ENCODE peak calls at places on chromosome 22, in eight cellular contexts. P is GM12865; B is left ventricle myocardium inferior; N is tibial artery; C is CD8-positive, alpha-beta T cell; X is fibroblast of lung; M is WERI-Rb-1; L is upper lobe of right lung. R is an unnamed sample.

GRCh38 chr22:27800250-27801131 is 1.1 kb downstream of the MN1 start:
- DNase-seq in N (no peak), P (no peak), L (no peak), X (no peak), B (peak), M (no peak), C (no peak), R (no peak)

GRCh38 chr22:35597692-35598395 is 19.3 kb downstream of the MB start:
- DNase-seq in X (no peak), N (no peak), B (peak), M (no peak), L (peak), P (no peak), C (no peak), R (no peak)

GRCh38 chr22:38824587-38824986 is 19.2 kb downstream of the NPTXR start:
- DNase-seq in B (peak), L (no peak), P (peak), X (peak), M (no peak), N (no peak), C (no peak), R (peak)

GRCh38 chr22:45770506-45770905 is 98.9 kb downstream of the ATXN10 start:
- DNase-seq in M (no peak), P (no peak), X (no peak), B (no peak), N (no peak), L (no peak), C (no peak), R (no peak)

GRCh38 chr22:28743852-28744251 is 2.0 kb downstream of the HSCB start:
- DNase-seq in B (no peak), M (no peak), X (no peak), N (no peak), P (no peak), C (no peak), L (no peak), R (no peak)

GRCh38 chr22:34067031-34067430 is 146.8 kb upstream of the LARGE1 start:
- DNase-seq in C (no peak), L (no peak), X (no peak), P (no peak), M (no peak), B (no peak), N (no peak), R (no peak)

GRCh38 chr22:39375646-39376045 is 23.9 kb upstream of the TAB1 start:
- DNase-seq in B (no peak), C (no peak), M (no peak), N (no peak), X (no peak), P (no peak), L (no peak), R (no peak)

GRCh38 chr22:45916515-45916914 is 60.4 kb downstream of the WNT7B start:
- DNase-seq in L (no peak), N (no peak), M (no peak), C (no peak), B (no peak), P (no peak), X (no peak), R (no peak)

GRCh38 chr22:19766506-19767426 is 6.2 kb downstream of the TBX1 start:
- DNase-seq in C (peak), P (peak), L (peak), M (no peak), N (peak), X (no peak), B (peak), R (no peak)

GRCh38 chr22:27554106-27554814 is 247.3 kb downstream of the MN1 start:
- DNase-seq in P (no peak), B (no peak), N (no peak), L (no peak), C (no peak), X (peak), M (no peak), R (no peak)

GRCh38 chr22:45124176-45124857 is 39.4 kb upstream of the NUP50 start:
- DNase-seq in X (peak), C (no peak), B (no peak), M (peak), P (no peak), N (no peak), L (no peak), R (no peak)

GRCh38 chr22:19358195-19358594 is 66.7 kb upstream of the CLTCL1 start:
- DNase-seq in C (no peak), M (no peak), L (no peak), X (no peak), P (no peak), N (no peak), B (no peak), R (no peak)

GRCh38 chr22:19429950-19430889 is 1.3 kb downstream of the HIRA start:
- DNase-seq in N (no peak), M (no peak), X (peak), P (peak), B (peak), C (no peak), L (peak), R (peak)

GRCh38 chr22:40423246-40423753 is 52.9 kb downstream of the SGSM3 start:
- DNase-seq in C (no peak), N (no peak), X (no peak), P (no peak), B (peak), L (no peak), M (no peak), R (no peak)

GRCh38 chr22:19086944-19087343 is 35.3 kb downstream of the DGCR2 start:
- DNase-seq in M (no peak), N (no peak), X (peak), P (no peak), C (no peak), L (no peak), B (no peak), R (no peak)

GRCh38 chr22:32949719-32950118 is 108.5 kb downstream of the SYN3 start:
- DNase-seq in X (no peak), L (no peak), M (no peak), B (no peak), P (no peak), C (no peak), N (no peak), R (no peak)

GRCh38 chr22:48898524-48899377 is 928.9 kb downstream of the BRD1 start:
- DNase-seq in P (no peak), C (no peak), M (no peak), L (peak), B (no peak), X (no peak), N (no peak), R (no peak)

GRCh38 chr22:29635734-29636357 is 32.4 kb downstream of the NF2 start:
- DNase-seq in B (no peak), M (peak), L (no peak), P (peak), N (no peak), X (peak), C (no peak), R (peak)

GRCh38 chr22:22673628-22674027 is 29.2 kb downstream of the GGTLC2 start:
- DNase-seq in C (no peak), N (no peak), M (no peak), X (no peak), B (no peak), P (no peak), L (no peak), R (no peak)

GRCh38 chr22:48954781-48955311 is 872.8 kb downstream of the BRD1 start:
- DNase-seq in C (no peak), X (no peak), M (no peak), B (no peak), L (peak), P (no peak), N (no peak), R (no peak)

GRCh38 chr22:20177217-20177911 is 26.5 kb upstream of the CCDC188 start:
- DNase-seq in L (no peak), P (no peak), B (no peak), X (no peak), C (no peak), M (no peak), N (no peak), R (no peak)

GRCh38 chr22:33519140-33519973 is 400.9 kb downstream of the LARGE1 start:
- DNase-seq in L (no peak), X (peak), N (no peak), B (no peak), P (peak), C (no peak), M (peak), R (peak)

GRCh38 chr22:32996702-32997101 is 61.5 kb downstream of the SYN3 start:
- DNase-seq in B (peak), C (no peak), N (peak), M (no peak), L (peak), P (no peak), X (no peak), R (no peak)

GRCh38 chr22:29606320-29606719 is 2.9 kb downstream of the NF2 start:
- DNase-seq in B (no peak), M (no peak), C (no peak), L (no peak), N (no peak), P (no peak), X (no peak), R (no peak)

GRCh38 chr22:22883090-22883727 is 4.4 kb upstream of the IGLL5 start:
- DNase-seq in L (no peak), C (no peak), X (no peak), N (no peak), P (no peak), B (no peak), M (no peak), R (no peak)

GRCh38 chr22:25564320-25564978 is at the start of gene GRK3:
- DNase-seq in P (peak), X (peak), N (peak), M (peak), B (peak), L (peak), C (peak), R (peak)

GRCh38 chr22:47369431-47370015 is 607.1 kb downstream of the TBC1D22A start:
- DNase-seq in C (no peak), M (peak), P (no peak), X (no peak), N (no peak), B (no peak), L (no peak), R (no peak)

GRCh38 chr22:39546889-39547586 is 14.5 kb upstream of the RPS19BP1 start:
- DNase-seq in P (no peak), N (no peak), B (no peak), L (no peak), M (no peak), X (peak), C (no peak), R (no peak)

GRCh38 chr22:40204331-40205116 is 26.8 kb downstream of the TNRC6B start:
- DNase-seq in B (peak), M (peak), X (peak), P (no peak), C (no peak), L (no peak), N (no peak), R (no peak)

GRCh38 chr22:38924197-38924952 is 33.0 kb upstream of the APOBEC3A start:
- DNase-seq in B (peak), X (peak), M (peak), N (peak), L (peak), C (no peak), P (no peak), R (no peak)

GRCh38 chr22:35622132-35622913 is 5.2 kb upstream of the MB start:
- DNase-seq in M (peak), P (no peak), X (no peak), C (no peak), B (peak), N (no peak), L (no peak), R (no peak)

GRCh38 chr22:35589071-35589735 is 27.9 kb downstream of the MB start:
- DNase-seq in C (no peak), X (peak), N (peak), L (no peak), B (no peak), M (no peak), P (no peak), R (no peak)

GRCh38 chr22:28915969-28916368 is 32.6 kb downstream of the ZNRF3 start:
- DNase-seq in C (no peak), X (no peak), L (no peak), P (no peak), N (no peak), B (no peak), M (no peak), R (no peak)

GRCh38 chr22:26725012-26725676 is 67.8 kb downstream of the MIAT start:
- DNase-seq in L (no peak), N (no peak), X (no peak), B (no peak), M (no peak), P (no peak), C (no peak), R (no peak)

GRCh38 chr22:28799834-28800307 is 498 bp downstream of the XBP1 start:
- DNase-seq in C (no peak), M (peak), N (peak), P (peak), B (peak), X (peak), L (peak), R (no peak)

GRCh38 chr22:32378703-32379272 is 21.1 kb downstream of the RFPL3 start:
- DNase-seq in N (no peak), M (peak), B (no peak), X (peak), P (peak), C (no peak), L (no peak), R (no peak)

GRCh38 chr22:29820941-29821789 is 16.9 kb downstream of the ASCC2 start:
- DNase-seq in N (peak), X (peak), L (peak), C (no peak), P (peak), M (no peak), B (peak), R (no peak)

GRCh38 chr22:27238935-27239510 is 562.5 kb downstream of the MN1 start:
- DNase-seq in M (no peak), P (no peak), C (no peak), N (peak), X (peak), L (peak), B (peak), R (no peak)

GRCh38 chr22:28299329-28299728 is 380.3 kb upstream of the PITPNB start:
- DNase-seq in X (no peak), M (no peak), N (no peak), B (no peak), C (no peak), P (no peak), L (no peak), R (no peak)

GRCh38 chr22:32695451-32695891 is 106.0 kb upstream of the TIMP3 start:
- DNase-seq in C (no peak), B (no peak), L (no peak), X (peak), N (no peak), P (no peak), M (no peak), R (no peak)

GRCh38 chr22:36775966-36776669 is at the start of gene IFT27:
- DNase-seq in C (peak), P (peak), L (peak), N (peak), M (peak), X (peak), B (peak), R (peak)

GRCh38 chr22:36778020-36778419 is 2.1 kb upstream of the IFT27 start:
- DNase-seq in P (no peak), B (no peak), M (no peak), L (no peak), N (no peak), X (no peak), C (no peak), R (no peak)

GRCh38 chr22:36775589-36775965 is 342 bp downstream of the IFT27 start:
- DNase-seq in X (peak), N (peak), L (no peak), C (peak), M (no peak), P (peak), B (peak), R (no peak)

GRCh38 chr22:36773935-36774334 is 2.0 kb downstream of the IFT27 start:
- DNase-seq in M (no peak), X (peak), B (no peak), N (no peak), L (no peak), P (no peak), C (no peak), R (peak)

GRCh38 chr22:36776722-36777121 is 803 bp upstream of the IFT27 start:
- DNase-seq in X (no peak), M (no peak), C (no peak), B (no peak), P (peak), L (no peak), N (no peak), R (no peak)
- H3K4me3 ChIP-seq in X (peak), M (peak), C (peak), B (peak), P (peak), L (peak), N (peak), R (peak)

GRCh38 chr22:31248138-31248745 is 36.1 kb downstream of the LIMK2 start:
- DNase-seq in P (no peak), C (peak), L (peak), B (peak), X (peak), M (peak), N (peak), R (peak)

GRCh38 chr22:31247726-31248125 is 35.6 kb downstream of the LIMK2 start:
- DNase-seq in B (no peak), X (no peak), L (no peak), M (peak), N (no peak), C (no peak), P (no peak), R (no peak)

GRCh38 chr22:31246687-31247086 is 34.6 kb downstream of the LIMK2 start:
- DNase-seq in P (no peak), N (no peak), M (no peak), L (no peak), X (no peak), C (no peak), B (no peak), R (no peak)

GRCh38 chr22:31250740-31251330 is 38.7 kb downstream of the LIMK2 start:
- DNase-seq in B (no peak), L (no peak), P (no peak), M (no peak), X (no peak), N (no peak), C (no peak), R (no peak)

DNA sequence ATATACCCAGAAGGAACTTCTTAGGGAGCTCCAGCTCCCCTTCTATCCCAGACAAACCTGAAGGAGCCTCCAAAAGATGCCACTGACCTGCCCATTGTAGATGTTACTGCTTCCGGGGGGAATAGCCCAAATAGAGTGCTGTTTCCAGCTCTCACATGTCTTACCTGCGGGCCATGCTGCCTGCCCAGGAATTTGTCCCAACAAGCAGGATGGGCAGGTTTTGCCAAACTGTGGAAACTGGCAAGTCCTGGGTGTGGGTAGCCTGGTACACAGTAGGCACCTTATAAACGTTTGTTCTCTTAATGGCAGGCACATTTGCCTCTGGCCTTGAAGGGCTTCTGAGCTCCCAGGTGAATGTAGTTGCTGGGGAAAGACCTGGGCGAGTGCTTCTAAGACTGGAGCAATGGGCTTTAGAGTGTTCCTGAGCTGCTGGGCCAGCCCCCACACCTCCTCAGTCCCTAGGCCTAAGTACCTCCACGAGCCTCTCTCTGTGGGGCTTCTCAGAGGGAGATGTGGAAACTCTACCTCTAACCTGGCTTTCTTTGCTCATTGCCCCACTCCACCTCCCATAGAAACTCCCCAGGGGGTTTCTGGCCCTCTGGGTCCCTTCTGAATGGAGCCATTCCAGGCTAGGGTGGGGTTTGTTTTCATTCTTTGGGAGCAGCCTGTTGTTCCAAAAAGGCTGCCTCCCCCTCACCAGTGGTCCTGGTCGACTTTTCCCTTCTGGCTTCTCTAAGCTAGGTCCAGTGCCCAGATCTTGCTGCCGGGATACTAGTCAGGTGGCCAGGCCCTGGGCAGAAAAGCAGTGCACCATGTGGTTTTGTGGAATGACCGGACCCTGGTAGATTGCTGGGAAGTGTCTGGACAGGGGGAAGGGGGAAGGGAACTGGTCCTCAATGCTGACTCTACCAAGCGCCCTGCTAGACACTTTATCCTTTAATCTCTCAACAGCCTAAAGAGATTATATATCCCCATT is 37.2 kb downstream of the LIMK2 start:
- DNase-seq in L (no peak), C (no peak), B (no peak), P (no peak), N (no peak), X (no peak), M (peak), R (no peak)
- H3K4me3 ChIP-seq in L (peak), C (no peak), B (peak), P (no peak), N (peak), X (peak), M (peak), R (no peak)

GRCh38 chr22:41681616-41682015 is 7.1 kb downstream of the SNU13 start:
- DNase-seq in X (no peak), M (no peak), N (no peak), B (no peak), L (peak), C (no peak), P (no peak), R (no peak)
- H3K4me3 ChIP-seq in X (peak), M (peak), N (peak), B (peak), L (peak), C (peak), P (peak), R (peak)

GRCh38 chr22:41911292-41911611 is 3.6 kb downstream of the SHISA8 start:
- DNase-seq in M (no peak), C (no peak), L (no peak), N (no peak), X (no peak), P (no peak), B (no peak), R (no peak)
- H3K4me3 ChIP-seq in M (no peak), C (peak), L (no peak), N (no peak), X (no peak), P (no peak), B (peak), R (no peak)

GRCh38 chr22:42653992-42654391 is 4.8 kb upstream of the CYB5R3 start:
- DNase-seq in C (no peak), L (no peak), B (no peak), X (no peak), N (no peak), M (no peak), P (no peak), R (no peak)
- H3K4me3 ChIP-seq in C (no peak), L (no peak), B (no peak), X (no peak), N (no peak), M (no peak), P (no peak), R (no peak)

GRCh38 chr22:21592422-21592821 is 24.9 kb downstream of the UBE2L3 start:
- DNase-seq in L (no peak), N (no peak), X (no peak), B (no peak), P (no peak), C (no peak), M (no peak), R (no peak)
- H3K4me3 ChIP-seq in L (no peak), N (no peak), X (no peak), B (no peak), P (no peak), C (no peak), M (no peak), R (no peak)

DNA sequence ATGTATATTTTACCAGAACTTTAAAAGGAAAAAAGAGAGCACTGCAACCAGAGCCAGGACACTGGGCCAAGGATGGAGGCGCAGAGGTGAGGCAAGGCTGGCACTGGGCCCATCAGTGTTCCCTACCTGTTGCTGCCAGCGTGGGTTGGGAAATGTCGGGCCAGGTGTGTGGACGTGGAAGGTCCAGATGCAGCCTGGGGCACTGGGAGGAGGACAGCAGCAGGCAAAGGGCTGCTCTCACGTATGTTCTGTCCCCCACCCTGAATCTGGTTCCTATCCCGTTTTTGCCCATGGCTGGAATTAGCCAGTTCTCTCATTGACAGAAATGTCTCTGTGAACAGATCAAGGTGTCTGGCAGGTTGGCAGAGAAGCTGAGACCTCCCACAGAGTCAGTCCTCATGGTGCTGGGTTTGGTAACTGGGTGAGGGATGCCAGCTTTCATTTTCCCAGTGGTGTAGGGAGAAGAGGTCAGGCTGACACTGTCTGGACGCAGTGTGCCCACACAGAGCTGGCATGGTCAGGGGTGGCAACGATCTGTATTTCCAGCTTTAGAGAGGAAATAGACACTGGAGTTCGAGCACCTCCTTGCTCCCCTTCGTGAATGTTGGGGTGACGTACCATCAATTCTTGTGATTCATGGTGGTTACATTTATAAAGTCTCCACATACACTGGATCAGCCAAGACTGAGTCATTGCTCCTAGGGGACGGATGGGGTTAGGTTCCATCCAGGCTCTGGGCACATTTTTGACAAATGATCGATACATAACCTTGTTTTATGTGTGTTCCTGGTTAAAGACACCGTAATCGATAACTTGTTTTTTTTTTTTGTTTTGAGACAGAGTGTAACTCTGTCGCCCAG is 4.3 kb upstream of the PNPLA3 start:
- DNase-seq in N (no peak), P (no peak), L (no peak), B (no peak), C (no peak), X (peak), M (no peak), R (no peak)
- H3K4me3 ChIP-seq in N (no peak), P (no peak), L (no peak), B (no peak), C (no peak), X (no peak), M (no peak), R (no peak)

R was measured in Jurkat, Clone E6-1.